ENCODE peak calls at places on chromosomes 4 and X, in five cellular contexts. C is OCI-LY7, U is A549, H is PC-9, N is BE2C. L is an unnamed sample. For H3K4me1, the result is how much of the 10 kb centered on the place peaks cover.

GRCh38 chr4:184476660-184477059 is 2.3 kb upstream of the IRF2 start:
- DNase-seq in C (peak), N (no peak), H (no peak), U (no peak), L (no peak)

GRCh38 chrX:17635231-17635630 is 102.1 kb upstream of the SCML1 start:
- DNase-seq in C (no peak), N (peak), H (no peak), U (peak), L (peak)

GRCh38 chrX:55598333-55598732 is 24.9 kb upstream of the FOXR2 start:
- DNase-seq in C (no peak), H (no peak), N (no peak), U (no peak), L (no peak)

GRCh38 chrX:119643696-119644095 is 37.5 kb upstream of the NKRF start:
- DNase-seq in N (no peak), C (no peak), U (no peak), H (no peak), L (no peak)

GRCh38 chr4:72629540-72629939 is 60.5 kb upstream of the ADAMTS3 start:
- DNase-seq in U (no peak), H (no peak), N (no peak), C (no peak), L (no peak)

GRCh38 chr4:6492861-6493667 is 20.6 kb upstream of the PPP2R2C start:
- DNase-seq in C (no peak), N (no peak), U (no peak), H (no peak), L (no peak)

GRCh38 chr4:55087930-55088293 is 37.5 kb downstream of the KDR start:
- DNase-seq in H (no peak), C (no peak), U (no peak), N (no peak), L (no peak)

GRCh38 chr4:165478260-165478659 is 99.5 kb downstream of the CPE start:
- DNase-seq in N (no peak), C (no peak), H (no peak), U (no peak), L (no peak)

GRCh38 chrX:38500886-38501285 is 60.5 kb upstream of the TSPAN7 start:
- DNase-seq in C (no peak), H (no peak), U (no peak), N (no peak), L (no peak)

GRCh38 chr4:24657768-24658617 is 73.6 kb upstream of the DHX15 start:
- DNase-seq in N (no peak), H (peak), U (peak), C (peak), L (peak)

GRCh38 chrX:4110964-4111363 is 397.5 kb upstream of the PRKX start:
- DNase-seq in H (no peak), C (no peak), N (no peak), U (no peak), L (no peak)
- TF ChIP-seq CTCF in H (peak), C (peak), N (no peak), U (no peak), L (no peak)

GRCh38 chr4:156773648-156774357 is 197.8 kb downstream of the PDGFC start:
- DNase-seq in H (no peak), U (peak), N (no peak), C (no peak), L (no peak)

GRCh38 chr4:156778606-156779005 is 193.0 kb downstream of the PDGFC start:
- DNase-seq in C (no peak), N (no peak), U (peak), H (peak), L (no peak)

GRCh38 chr4:156774422-156774821 is 197.2 kb downstream of the PDGFC start:
- DNase-seq in H (no peak), C (no peak), N (no peak), U (peak), L (no peak)

GRCh38 chr4:156778093-156778492 is 193.5 kb downstream of the PDGFC start:
- DNase-seq in C (no peak), H (no peak), N (no peak), U (no peak), L (no peak)

GRCh38 chr4:156775803-156776202 is 195.8 kb downstream of the PDGFC start:
- DNase-seq in C (no peak), H (no peak), U (no peak), N (no peak), L (no peak)
- H3K4me1 ChIP-seq in C (under half), H (under half), U (half or more), N (under half), L (under half)

GRCh38 chr4:160810415-160810814 is 1353.4 kb downstream of the FSTL5 start:
- DNase-seq in C (no peak), H (no peak), N (no peak), U (no peak), L (no peak)

GRCh38 chr4:160809576-160809975 is 1354.2 kb downstream of the FSTL5 start:
- DNase-seq in N (no peak), U (no peak), C (no peak), H (no peak), L (no peak)

GRCh38 chr4:160808174-160808573 is 1355.6 kb downstream of the FSTL5 start:
- DNase-seq in H (no peak), U (no peak), C (no peak), N (no peak), L (no peak)

GRCh38 chr4:160811956-160812355 is 1351.8 kb downstream of the FSTL5 start:
- DNase-seq in H (no peak), U (no peak), N (no peak), C (no peak), L (no peak)
- TF ChIP-seq CTCF in H (no peak), U (no peak), N (peak), C (no peak), L (no peak)

GRCh38 chr4:145808021-145808650 is 128.2 kb downstream of the C4orf51 start:
- DNase-seq in U (peak), C (no peak), H (peak), N (peak), L (peak)

GRCh38 chr4:145808848-145809512 is 129.0 kb downstream of the C4orf51 start:
- DNase-seq in C (no peak), H (no peak), N (no peak), U (no peak), L (no peak)

GRCh38 chr4:145799225-145799624 is 119.3 kb downstream of the C4orf51 start:
- DNase-seq in H (no peak), N (no peak), C (no peak), U (no peak), L (no peak)

GRCh38 chr4:145805490-145805889 is 125.5 kb downstream of the C4orf51 start:
- DNase-seq in C (no peak), H (no peak), U (peak), N (no peak), L (peak)

DNA sequence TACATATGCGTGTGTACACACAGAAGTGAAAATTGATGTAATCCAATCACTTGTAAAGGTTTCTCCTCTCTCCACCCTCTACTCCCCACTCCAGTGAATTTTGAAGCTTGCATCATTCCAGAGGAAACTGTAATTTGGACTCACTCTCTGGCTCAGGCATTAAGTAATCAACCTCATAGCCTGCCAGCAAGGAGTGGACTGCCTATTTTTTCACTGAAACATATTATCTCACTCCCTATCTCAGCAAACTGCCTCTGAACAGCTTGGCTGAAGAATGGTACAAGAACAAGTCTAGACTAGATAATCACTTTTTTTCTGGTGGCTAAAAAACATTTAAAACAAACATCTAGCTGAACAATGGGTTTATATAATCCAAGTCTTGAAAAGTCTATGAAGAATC is 124.2 kb downstream of the C4orf51 start:
- DNase-seq in U (peak), C (no peak), N (no peak), H (no peak), L (no peak)
- H3K4me1 ChIP-seq in U (half or more), C (under half), N (under half), H (under half), L (under half)

GRCh38 chr4:892780-893179 is 39.3 kb downstream of the GAK start:
- DNase-seq in U (no peak), N (no peak), H (no peak), C (no peak), L (no peak)

GRCh38 chr4:889516-889915 is 42.6 kb downstream of the GAK start:
- DNase-seq in U (no peak), N (no peak), C (no peak), H (no peak), L (no peak)

GRCh38 chr4:893276-893994 is 38.7 kb downstream of the GAK start:
- DNase-seq in N (no peak), U (no peak), C (no peak), H (no peak), L (no peak)

GRCh38 chr4:890036-890695 is 42.0 kb downstream of the GAK start:
- DNase-seq in U (no peak), C (no peak), H (no peak), N (no peak), L (no peak)

DNA sequence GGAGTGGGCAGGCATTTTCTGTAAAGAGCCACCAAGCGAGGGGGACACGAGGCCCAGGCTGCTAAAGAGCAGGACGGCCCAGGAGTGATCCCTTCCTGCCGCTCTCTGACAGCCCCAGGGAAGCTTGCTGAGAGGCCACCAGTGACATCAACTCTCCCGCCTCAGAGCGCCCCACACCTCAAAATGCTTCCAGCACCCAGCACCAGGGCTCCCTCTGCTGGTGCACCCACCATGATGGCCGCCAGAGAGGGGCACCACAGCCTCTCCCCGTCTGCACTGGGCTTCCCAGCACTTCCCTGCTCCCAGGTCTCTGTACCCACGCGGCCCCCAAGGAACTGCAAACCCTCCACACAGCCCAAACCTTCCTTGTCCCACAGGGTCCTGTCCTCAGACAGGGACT is 40.4 kb downstream of the GAK start:
- DNase-seq in U (no peak), H (no peak), N (peak), C (peak), L (peak)
- TF ChIP-seq CTCF in U (peak), H (peak), N (peak), C (peak), L (peak)

DNA sequence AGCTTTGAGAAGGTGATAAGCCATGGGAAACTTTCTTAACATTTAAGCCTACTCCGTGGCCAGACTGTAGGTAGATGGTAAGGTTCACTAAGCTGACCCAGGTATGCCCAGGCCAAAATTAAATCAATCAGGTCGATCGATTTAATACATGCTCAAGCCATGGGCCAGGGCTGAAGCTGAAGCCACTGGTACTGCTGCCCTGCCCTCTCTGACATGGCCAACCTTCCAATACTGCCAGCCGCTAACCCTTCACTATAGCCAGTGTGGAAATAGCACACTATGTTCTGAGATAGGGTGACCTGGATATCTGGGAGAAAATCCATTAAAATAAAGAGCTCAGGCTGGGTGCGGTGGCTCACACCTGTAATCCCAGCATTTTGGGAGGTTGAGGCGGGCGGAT is 31.6 kb downstream of the TSC22D3 start:
- DNase-seq in N (no peak), H (no peak), U (no peak), C (no peak), L (no peak)
- H3K4me1 ChIP-seq in N (under half), H (under half), U (under half), C (under half), L (under half)

GRCh38 chrX:117839544-117839943 is 277.1 kb downstream of the KLHL13 start:
- DNase-seq in N (peak), U (peak), H (no peak), C (peak), L (peak)
- TF ChIP-seq CTCF in N (peak), U (no peak), H (peak), C (peak), L (no peak)

DNA sequence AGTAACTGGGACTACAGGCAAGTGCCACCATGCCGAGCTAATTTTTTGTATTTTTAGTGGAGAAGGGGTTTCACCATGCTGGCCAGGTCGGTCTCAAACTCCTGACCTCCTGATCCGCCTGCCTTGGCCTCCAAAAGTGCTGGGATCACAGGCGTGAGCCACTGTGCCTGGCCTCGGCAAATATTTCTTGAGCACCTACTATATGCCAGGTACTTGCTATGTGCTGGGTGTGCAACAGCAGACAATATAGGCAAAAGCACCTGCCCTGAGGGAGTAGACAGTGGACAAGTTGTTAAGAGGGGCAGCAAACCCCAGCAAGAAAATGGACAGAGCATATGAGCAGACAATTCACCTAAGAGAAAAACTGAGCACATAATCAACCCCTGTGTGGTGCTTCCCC is 51.0 kb upstream of the CDKN2AIP start:
- DNase-seq in H (no peak), N (no peak), C (no peak), U (no peak), L (no peak)
- H3K4me1 ChIP-seq in H (under half), N (under half), C (under half), U (under half), L (under half)

DNA sequence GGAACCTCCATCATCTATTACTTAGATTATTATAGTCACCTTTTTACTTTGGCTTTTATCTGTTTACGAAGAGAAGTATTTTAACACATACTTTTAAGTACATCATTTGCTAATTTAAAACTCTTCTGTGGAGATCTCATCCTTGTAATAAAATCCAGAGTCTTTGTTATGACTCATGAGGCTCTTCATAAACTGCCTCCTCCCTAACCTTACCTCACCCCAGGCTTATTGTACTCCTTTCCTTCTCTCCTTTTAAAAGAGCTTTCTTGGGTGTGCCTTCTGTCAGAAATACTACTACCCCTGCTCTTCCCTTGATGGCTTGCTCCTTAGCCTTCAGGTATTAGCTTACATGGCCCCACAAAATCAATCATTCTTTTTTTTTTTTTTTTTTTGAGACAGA is 6.6 kb downstream of the ARL9 start:
- DNase-seq in U (no peak), C (no peak), N (no peak), H (no peak), L (no peak)
- TF ChIP-seq CTCF in U (no peak), C (no peak), N (no peak), H (no peak), L (no peak)

L was measured in Caco-2.